ENCODE peak calls at places on chromosomes 3 and 15, in six cellular contexts. W, C, F, B, P and A are unnamed samples.

GRCh38 chr3:194894538-194894937 is 208.9 kb downstream of the FAM43A start:
- DNase-seq in W (no peak), B (no peak), F (no peak), P (no peak), C (no peak), A (no peak)

GRCh38 chr3:99504258-99504657 is 134.1 kb upstream of the COL8A1 start:
- DNase-seq in W (no peak), F (no peak), C (no peak), B (no peak), P (no peak), A (no peak)

GRCh38 chr3:14235003-14235876 is 56.6 kb downstream of the LSM3 start:
- DNase-seq in F (no peak), P (no peak), B (peak), C (no peak), W (no peak), A (no peak)

GRCh38 chr15:35657679-35658201 is 111.8 kb upstream of the DPH6 start:
- DNase-seq in P (no peak), C (no peak), B (no peak), W (no peak), F (no peak), A (no peak)

GRCh38 chr3:33636125-33636855 is 81.8 kb downstream of the CLASP2 start:
- DNase-seq in P (no peak), W (no peak), B (no peak), C (no peak), F (no peak), A (no peak)

GRCh38 chr15:98850991-98851776 is 156.4 kb downstream of the PGPEP1L start:
- DNase-seq in F (peak), P (peak), B (peak), W (no peak), C (peak), A (peak)

GRCh38 chr15:28937271-28937670 is 51.5 kb downstream of the APBA2 start:
- DNase-seq in P (no peak), C (no peak), W (no peak), B (no peak), F (peak), A (no peak)

GRCh38 chr15:48285329-48286214 is 45.7 kb upstream of the DUT start:
- DNase-seq in W (peak), C (no peak), P (peak), F (no peak), B (peak), A (peak)

GRCh38 chr3:134749802-134750553 is 45.1 kb upstream of the EPHB1 start:
- DNase-seq in F (no peak), P (no peak), B (no peak), W (no peak), C (no peak), A (no peak)

GRCh38 chr3:177610677-177611654 is 413.7 kb upstream of the TBL1XR1 start:
- DNase-seq in P (no peak), B (peak), C (no peak), W (no peak), F (no peak), A (no peak)

GRCh38 chr3:124297062-124297980 is 305.4 kb upstream of the ROPN1 start:
- DNase-seq in F (no peak), B (no peak), W (no peak), P (no peak), C (no peak), A (no peak)

GRCh38 chr15:26376243-26376642 is 396.6 kb downstream of the GABRB3 start:
- DNase-seq in B (no peak), F (no peak), P (no peak), C (no peak), W (no peak), A (no peak)

GRCh38 chr15:80436511-80437307 is 32.5 kb downstream of the ARNT2 start:
- DNase-seq in C (no peak), F (peak), B (no peak), W (no peak), P (no peak), A (no peak)

GRCh38 chr15:46344906-46345305 is 710.1 kb downstream of the SQOR start:
- DNase-seq in B (no peak), C (no peak), P (no peak), W (no peak), F (no peak), A (no peak)

GRCh38 chr3:192860464-192860863 is 57.2 kb downstream of the MB21D2 start:
- DNase-seq in F (no peak), P (no peak), B (no peak), W (no peak), C (no peak), A (no peak)

GRCh38 chr15:74950078-74951000 is 6.2 kb downstream of the RPP25 start:
- DNase-seq in B (peak), F (no peak), P (peak), C (peak), W (peak), A (peak)

GRCh38 chr3:13134879-13135206 is 61.6 kb upstream of the IQSEC1 start:
- DNase-seq in F (peak), W (no peak), B (no peak), C (no peak), P (no peak), A (no peak)

GRCh38 chr15:59174846-59175831 is 31.5 kb upstream of the LDHAL6B start:
- DNase-seq in P (peak), F (peak), B (peak), C (no peak), W (peak), A (peak)

GRCh38 chr3:196186661-196187573 is 24.3 kb downstream of the ZDHHC19 start:
- DNase-seq in C (no peak), F (no peak), P (no peak), B (no peak), W (no peak), A (peak)

GRCh38 chr3:163335429-163335828 is 1742.9 kb downstream of the SI start:
- DNase-seq in F (no peak), B (no peak), P (no peak), W (no peak), C (no peak), A (no peak)

GRCh38 chr15:81312790-81313543 is 11.0 kb downstream of the STARD5 start:
- DNase-seq in C (no peak), B (peak), W (no peak), P (no peak), F (peak), A (no peak)

GRCh38 chr3:40324621-40325020 is 15.1 kb downstream of the EIF1B start:
- DNase-seq in F (no peak), C (no peak), P (no peak), W (no peak), B (no peak), A (no peak)

GRCh38 chr15:50260969-50261496 is 4.5 kb downstream of the HDC start:
- DNase-seq in P (no peak), C (no peak), W (no peak), B (no peak), F (no peak), A (no peak)

GRCh38 chr3:64954995-64955636 is 267.3 kb upstream of the ADAMTS9 start:
- DNase-seq in F (no peak), W (peak), B (peak), C (no peak), P (no peak), A (peak)

GRCh38 chr15:101188517-101189340 is 63.1 kb downstream of the CHSY1 start:
- DNase-seq in B (no peak), C (no peak), P (no peak), W (no peak), F (no peak), A (no peak)

GRCh38 chr15:70271422-70272088 is 173.8 kb upstream of the TLE3 start:
- DNase-seq in W (no peak), F (no peak), B (no peak), P (no peak), C (no peak), A (no peak)

GRCh38 chr3:66133050-66133757 is 87.6 kb upstream of the SLC25A26 start:
- DNase-seq in W (no peak), F (no peak), C (no peak), P (no peak), B (no peak), A (no peak)

GRCh38 chr3:132804498-132804897 is 82.3 kb upstream of the NPHP3 start:
- DNase-seq in B (no peak), P (no peak), W (no peak), C (no peak), F (no peak), A (no peak)

GRCh38 chr15:73628102-73628501 is 5.1 kb downstream of the NPTN start:
- DNase-seq in B (no peak), W (no peak), F (no peak), C (no peak), P (no peak), A (no peak)

GRCh38 chr15:73624530-73624929 is 8.7 kb downstream of the NPTN start:
- DNase-seq in F (no peak), W (no peak), P (no peak), B (no peak), C (no peak), A (no peak)

GRCh38 chr15:73630030-73630429 is 3.2 kb downstream of the NPTN start:
- DNase-seq in C (no peak), W (no peak), F (no peak), P (no peak), B (no peak), A (no peak)

GRCh38 chr15:73628976-73629854 is 4.0 kb downstream of the NPTN start:
- DNase-seq in C (no peak), P (no peak), B (no peak), W (no peak), F (no peak), A (no peak)

GRCh38 chr15:73626072-73626471 is 7.1 kb downstream of the NPTN start:
- DNase-seq in C (no peak), F (no peak), P (no peak), B (no peak), W (peak), A (no peak)
- TF ChIP-seq CTCF in C (no peak), F (no peak), P (no peak), B (no peak), W (no peak), A (no peak)

GRCh38 chr15:40696228-40696627 is 1.3 kb downstream of the RAD51 start:
- DNase-seq in W (no peak), P (no peak), F (no peak), C (no peak), B (no peak), A (no peak)

GRCh38 chr15:40697916-40698315 is 2.9 kb downstream of the RAD51 start:
- DNase-seq in P (no peak), B (no peak), W (no peak), F (no peak), C (no peak), A (no peak)

GRCh38 chr15:40706121-40706520 is 11.1 kb downstream of the RAD51 start:
- DNase-seq in W (peak), B (no peak), P (no peak), F (no peak), C (no peak), A (no peak)

DNA sequence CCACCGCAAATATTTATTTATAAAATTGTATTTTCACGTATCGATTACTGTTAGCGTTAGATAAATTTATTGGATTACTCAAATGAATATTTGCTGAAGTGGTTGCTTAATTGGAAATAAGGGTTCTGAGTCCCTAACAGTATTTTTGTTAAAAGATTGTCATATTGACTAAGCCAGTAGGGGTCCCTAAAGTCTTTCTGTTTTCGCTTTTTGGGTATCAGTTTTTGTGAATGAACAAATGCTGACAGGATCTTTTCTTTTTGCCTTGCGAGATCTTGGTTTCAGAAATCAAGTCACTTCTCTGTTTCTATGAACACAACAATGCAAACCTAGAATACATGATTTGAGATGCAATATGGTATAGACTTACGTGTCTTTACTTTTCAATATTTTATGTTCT is 7.1 kb downstream of the RAD51 start:
- DNase-seq in W (no peak), P (no peak), C (no peak), B (no peak), F (no peak), A (no peak)
- TF ChIP-seq CTCF in W (peak), P (peak), C (no peak), B (no peak), F (no peak), A (no peak)

GRCh38 chr3:47594792-47595191 is 16.1 kb upstream of the CSPG5 start:
- DNase-seq in P (no peak), W (no peak), F (no peak), B (no peak), C (no peak), A (no peak)
- TF ChIP-seq CTCF in P (no peak), W (no peak), F (no peak), B (no peak), C (no peak), A (no peak)

GRCh38 chr3:167874667-167875372 is 139.3 kb downstream of the SERPINI1 start:
- DNase-seq in C (no peak), B (no peak), W (no peak), F (no peak), P (no peak), A (no peak)

GRCh38 chr3:167870743-167871142 is 135.2 kb downstream of the SERPINI1 start:
- DNase-seq in F (no peak), B (no peak), W (no peak), P (no peak), C (no peak), A (no peak)

GRCh38 chr3:167872032-167872431 is 136.5 kb downstream of the SERPINI1 start:
- DNase-seq in C (no peak), B (no peak), W (no peak), P (no peak), F (no peak), A (no peak)

GRCh38 chr3:167870201-167870600 is 134.7 kb downstream of the SERPINI1 start:
- DNase-seq in W (no peak), C (no peak), F (no peak), B (no peak), P (no peak), A (no peak)

GRCh38 chr3:167872941-167873340 is 137.4 kb downstream of the SERPINI1 start:
- DNase-seq in W (no peak), F (no peak), P (no peak), B (no peak), C (no peak), A (no peak)
- TF ChIP-seq CTCF in W (peak), F (no peak), P (peak), B (no peak), C (no peak), A (no peak)

GRCh38 chr3:56682458-56683121 is 475 bp downstream of the TASOR start:
- DNase-seq in F (peak), C (peak), W (no peak), P (peak), B (peak), A (peak)

GRCh38 chr3:56681963-56682457 is 1.1 kb downstream of the TASOR start:
- DNase-seq in P (no peak), B (no peak), F (no peak), W (no peak), C (no peak), A (no peak)

GRCh38 chr3:56673781-56674457 is 9.1 kb downstream of the TASOR start:
- DNase-seq in C (no peak), P (no peak), F (no peak), B (no peak), W (no peak), A (no peak)

GRCh38 chr3:56680054-56680453 is 3.0 kb downstream of the TASOR start:
- DNase-seq in P (no peak), W (no peak), C (no peak), F (no peak), B (no peak), A (no peak)

GRCh38 chr3:56677286-56677685 is 5.8 kb downstream of the TASOR start:
- DNase-seq in B (no peak), F (no peak), W (no peak), C (no peak), P (no peak), A (no peak)
- TF ChIP-seq CTCF in B (no peak), F (no peak), W (no peak), C (no peak), P (no peak), A (no peak)

GRCh38 chr15:95918525-95918924 is 412.0 kb upstream of the NR2F2 start:
- DNase-seq in F (no peak), C (no peak), W (no peak), B (no peak), P (no peak), A (no peak)

GRCh38 chr15:95921404-95921803 is 409.1 kb upstream of the NR2F2 start:
- DNase-seq in F (no peak), P (no peak), W (no peak), C (no peak), B (no peak), A (no peak)

GRCh38 chr15:95919460-95919859 is 411.0 kb upstream of the NR2F2 start:
- DNase-seq in W (no peak), C (no peak), F (no peak), B (no peak), P (no peak), A (no peak)

GRCh38 chr15:95923797-95924196 is 406.7 kb upstream of the NR2F2 start:
- DNase-seq in F (no peak), B (no peak), W (no peak), P (no peak), C (no peak), A (no peak)

GRCh38 chr15:95922431-95922830 is 408.1 kb upstream of the NR2F2 start:
- DNase-seq in B (no peak), F (no peak), W (no peak), C (no peak), P (no peak), A (no peak)
- TF ChIP-seq CTCF in B (no peak), F (no peak), W (peak), C (no peak), P (no peak), A (no peak)